ENCODE peak calls at places on chromosomes 3 and 15, in nine cellular contexts. One of them, this sample, is unnamed.

GRCh38 chr3:149235599-149236424 is 14.2 kb upstream of the CP start:
- DNase-seq in upper lobe of left lung: no peak
- DNase-seq in sigmoid colon: no peak
- DNase-seq in Panc1: no peak
- DNase-seq in K562: no peak
- DNase-seq in spleen: no peak
- DNase-seq in transverse colon: no peak
- DNase-seq in prostate gland: no peak
- DNase-seq in esophagus muscularis mucosa: no peak
- DNase-seq in this sample: no peak

GRCh38 chr3:141797819-141798405 is 34.7 kb downstream of the GRK7 start:
- DNase-seq in upper lobe of left lung: no peak
- DNase-seq in esophagus muscularis mucosa: no peak
- DNase-seq in spleen: peak; percentile 76
- DNase-seq in Panc1: no peak
- DNase-seq in sigmoid colon: no peak
- DNase-seq in K562: no peak
- DNase-seq in transverse colon: no peak
- DNase-seq in prostate gland: peak; percentile 13
- DNase-seq in this sample: no peak

GRCh38 chr3:125080077-125080476 is 24.3 kb upstream of the HEG1 start:
- DNase-seq in Panc1: no peak
- DNase-seq in K562: no peak
- DNase-seq in upper lobe of left lung: no peak
- DNase-seq in sigmoid colon: no peak
- DNase-seq in transverse colon: no peak
- DNase-seq in prostate gland: no peak
- DNase-seq in esophagus muscularis mucosa: peak; percentile 39
- DNase-seq in spleen: no peak
- DNase-seq in this sample: no peak

GRCh38 chr3:189646902-189647542 is 15.8 kb downstream of the TP63 start:
- DNase-seq in prostate gland: no peak
- DNase-seq in upper lobe of left lung: no peak
- DNase-seq in transverse colon: no peak
- DNase-seq in Panc1: no peak
- DNase-seq in K562: no peak
- DNase-seq in esophagus muscularis mucosa: no peak
- DNase-seq in spleen: no peak
- DNase-seq in sigmoid colon: no peak
- DNase-seq in this sample: no peak

GRCh38 chr15:75198560-75199346 is 2.9 kb upstream of the C15orf39 start:
- DNase-seq in Panc1: no peak
- DNase-seq in spleen: no peak
- DNase-seq in prostate gland: no peak
- DNase-seq in K562: no peak
- DNase-seq in transverse colon: peak; percentile 52
- DNase-seq in esophagus muscularis mucosa: no peak
- DNase-seq in upper lobe of left lung: no peak
- DNase-seq in sigmoid colon: no peak
- DNase-seq in this sample: no peak

GRCh38 chr3:155232605-155233004 is 60.9 kb downstream of the STRIT1 start:
- DNase-seq in esophagus muscularis mucosa: no peak
- DNase-seq in spleen: no peak
- DNase-seq in K562: no peak
- DNase-seq in upper lobe of left lung: peak; percentile 49
- DNase-seq in prostate gland: peak; percentile 84
- DNase-seq in transverse colon: peak; percentile 19
- DNase-seq in sigmoid colon: peak; percentile 86
- DNase-seq in Panc1: no peak
- DNase-seq in this sample: peak; percentile 63

GRCh38 chr3:197355713-197356112 is 57.3 kb upstream of the DLG1 start:
- DNase-seq in sigmoid colon: no peak
- DNase-seq in transverse colon: no peak
- DNase-seq in upper lobe of left lung: no peak
- DNase-seq in K562: no peak
- DNase-seq in prostate gland: no peak
- DNase-seq in spleen: no peak
- DNase-seq in esophagus muscularis mucosa: no peak
- DNase-seq in Panc1: no peak
- DNase-seq in this sample: no peak

GRCh38 chr3:11380314-11380713 is 108.1 kb downstream of the ATG7 start:
- DNase-seq in K562: no peak
- DNase-seq in Panc1: no peak
- DNase-seq in spleen: no peak
- DNase-seq in upper lobe of left lung: no peak
- DNase-seq in prostate gland: no peak
- DNase-seq in sigmoid colon: no peak
- DNase-seq in esophagus muscularis mucosa: no peak
- DNase-seq in transverse colon: no peak
- DNase-seq in this sample: no peak

GRCh38 chr15:62453979-62454378 is 288.9 kb upstream of the C2CD4B start:
- DNase-seq in esophagus muscularis mucosa: no peak
- DNase-seq in Panc1: peak; percentile 28
- DNase-seq in spleen: no peak
- DNase-seq in prostate gland: no peak
- DNase-seq in sigmoid colon: peak; percentile 47
- DNase-seq in K562: no peak
- DNase-seq in upper lobe of left lung: no peak
- DNase-seq in transverse colon: no peak
- DNase-seq in this sample: no peak

GRCh38 chr15:29668120-29668602 is 154.1 kb downstream of the TJP1 start:
- DNase-seq in upper lobe of left lung: peak; percentile 88
- DNase-seq in esophagus muscularis mucosa: no peak
- DNase-seq in sigmoid colon: peak; percentile 76
- DNase-seq in spleen: no peak
- DNase-seq in Panc1: no peak
- DNase-seq in K562: peak; percentile 68
- DNase-seq in transverse colon: peak; percentile 83
- DNase-seq in prostate gland: peak; percentile 57
- DNase-seq in this sample: peak; percentile 85

DNA sequence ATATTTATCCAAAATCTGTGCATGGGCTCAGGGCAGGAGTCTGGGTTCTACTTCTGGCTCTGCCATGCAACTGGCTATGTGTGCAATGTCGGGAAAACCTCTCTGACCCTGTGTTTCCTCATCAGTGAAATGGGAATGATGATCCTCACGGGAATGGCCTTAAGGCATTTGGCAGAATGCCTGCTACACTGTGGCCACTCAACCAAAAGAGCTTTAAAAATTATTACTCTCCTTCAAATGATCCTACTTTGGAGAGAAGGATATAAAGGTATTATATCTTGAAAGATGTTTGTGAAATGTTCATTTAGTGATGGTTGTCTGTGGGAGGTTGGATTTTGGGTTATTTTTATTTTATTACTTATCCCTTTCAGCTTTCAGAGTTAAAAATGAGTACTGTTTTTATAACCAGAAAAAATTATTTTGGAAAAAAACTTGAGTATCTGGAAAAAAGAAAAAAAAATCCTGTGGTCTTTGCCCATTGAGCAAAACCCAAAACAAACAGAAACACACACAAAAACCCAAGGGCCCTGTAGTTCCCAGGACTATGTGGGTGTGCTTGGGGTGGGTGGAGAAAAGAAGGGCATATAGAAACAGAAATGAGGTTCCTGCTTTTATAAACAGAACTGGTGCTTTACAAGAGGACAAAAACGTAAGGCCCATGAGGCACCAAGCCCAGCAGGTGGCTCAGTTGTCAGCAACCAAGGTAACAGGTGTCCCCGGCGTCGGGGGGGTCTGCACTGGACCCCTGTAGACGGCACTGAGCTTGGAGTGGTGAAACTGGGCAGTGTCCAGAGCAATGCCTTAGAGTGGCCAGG is 22.0 kb downstream of the RGMA start:
- DNase-seq in spleen: no peak
- DNase-seq in prostate gland: no peak
- DNase-seq in upper lobe of left lung: no peak
- DNase-seq in transverse colon: no peak
- DNase-seq in K562: no peak
- DNase-seq in sigmoid colon: no peak
- DNase-seq in Panc1: no peak
- DNase-seq in esophagus muscularis mucosa: no peak
- DNase-seq in this sample: no peak
- TF ChIP-seq POLR2AphosphoS5 in spleen: no peak
- TF ChIP-seq POLR2AphosphoS5 in prostate gland: no peak
- TF ChIP-seq POLR2AphosphoS5 in upper lobe of left lung: no peak
- TF ChIP-seq POLR2AphosphoS5 in transverse colon: peak; percentile 46
- TF ChIP-seq POLR2AphosphoS5 in K562: no peak
- TF ChIP-seq POLR2AphosphoS5 in sigmoid colon: peak; percentile 75
- TF ChIP-seq POLR2AphosphoS5 in Panc1: no peak
- TF ChIP-seq POLR2AphosphoS5 in esophagus muscularis mucosa: no peak
- TF ChIP-seq POLR2AphosphoS5 in this sample: peak; percentile 79

GRCh38 chr3:134327594-134327975 is 46.7 kb downstream of the AMOTL2 start:
- DNase-seq in transverse colon: no peak
- DNase-seq in upper lobe of left lung: no peak
- DNase-seq in K562: no peak
- DNase-seq in prostate gland: no peak
- DNase-seq in Panc1: no peak
- DNase-seq in spleen: no peak
- DNase-seq in esophagus muscularis mucosa: no peak
- DNase-seq in sigmoid colon: no peak
- DNase-seq in this sample: no peak
- H3K4me1 ChIP-seq in transverse colon: peaks cover 27% of the 10 kb centered on the region
- H3K4me1 ChIP-seq in upper lobe of left lung: peaks cover 50% of the 10 kb centered on the region
- H3K4me1 ChIP-seq in K562: no peaks in the 10 kb centered on the region
- H3K4me1 ChIP-seq in prostate gland: peaks cover 5% of the 10 kb centered on the region
- H3K4me1 ChIP-seq in Panc1: peaks cover 76% of the 10 kb centered on the region
- H3K4me1 ChIP-seq in spleen: peaks cover 28% of the 10 kb centered on the region
- H3K4me1 ChIP-seq in esophagus muscularis mucosa: peaks cover 66% of the 10 kb centered on the region
- H3K4me1 ChIP-seq in sigmoid colon: peaks cover 71% of the 10 kb centered on the region
- H3K4me1 ChIP-seq in this sample: peaks cover 32% of the 10 kb centered on the region

GRCh38 chr3:177633671-177634207 is 436.5 kb upstream of the TBL1XR1 start:
- DNase-seq in spleen: no peak
- DNase-seq in esophagus muscularis mucosa: no peak
- DNase-seq in K562: no peak
- DNase-seq in sigmoid colon: no peak
- DNase-seq in prostate gland: no peak
- DNase-seq in upper lobe of left lung: no peak
- DNase-seq in transverse colon: no peak
- DNase-seq in Panc1: no peak
- DNase-seq in this sample: no peak
- H3K9me3 ChIP-seq in spleen: no peaks in the 10 kb centered on the region
- H3K9me3 ChIP-seq in esophagus muscularis mucosa: no peaks in the 10 kb centered on the region
- H3K9me3 ChIP-seq in K562: no peaks in the 10 kb centered on the region
- H3K9me3 ChIP-seq in sigmoid colon: no peaks in the 10 kb centered on the region
- H3K9me3 ChIP-seq in prostate gland: no peaks in the 10 kb centered on the region
- H3K9me3 ChIP-seq in upper lobe of left lung: no peaks in the 10 kb centered on the region
- H3K9me3 ChIP-seq in transverse colon: no peaks in the 10 kb centered on the region
- H3K9me3 ChIP-seq in Panc1: no peaks in the 10 kb centered on the region
- H3K9me3 ChIP-seq in this sample: no peaks in the 10 kb centered on the region

DNA sequence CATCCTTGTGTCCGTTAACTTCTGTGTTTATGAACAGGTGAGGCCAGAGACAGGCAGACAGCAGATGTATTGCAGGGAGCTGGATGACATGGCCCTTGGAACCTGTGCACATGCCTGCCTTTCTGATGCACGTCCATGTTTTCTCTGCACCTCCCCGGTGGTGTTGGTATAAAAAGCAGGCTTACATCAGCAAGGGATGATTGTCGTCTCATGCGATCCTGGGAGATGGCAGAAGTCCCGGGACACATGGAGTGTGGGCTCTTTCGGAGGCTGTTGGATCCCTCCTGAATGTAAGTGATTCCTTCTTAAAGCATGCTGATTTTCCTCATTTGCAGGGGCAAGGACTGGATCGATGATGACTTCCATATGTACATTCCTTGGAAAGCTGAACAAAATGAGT is 134.8 kb downstream of the SNRPN start:
- DNase-seq in transverse colon: no peak
- DNase-seq in Panc1: no peak
- DNase-seq in K562: no peak
- DNase-seq in upper lobe of left lung: no peak
- DNase-seq in esophagus muscularis mucosa: no peak
- DNase-seq in prostate gland: no peak
- DNase-seq in spleen: peak; percentile 15
- DNase-seq in sigmoid colon: no peak
- DNase-seq in this sample: no peak
- TF ChIP-seq POLR2AphosphoS5 in transverse colon: no peak
- TF ChIP-seq POLR2AphosphoS5 in Panc1: no peak
- TF ChIP-seq POLR2AphosphoS5 in K562: no peak
- TF ChIP-seq POLR2AphosphoS5 in upper lobe of left lung: no peak
- TF ChIP-seq POLR2AphosphoS5 in esophagus muscularis mucosa: no peak
- TF ChIP-seq POLR2AphosphoS5 in prostate gland: no peak
- TF ChIP-seq POLR2AphosphoS5 in spleen: no peak
- TF ChIP-seq POLR2AphosphoS5 in sigmoid colon: no peak
- TF ChIP-seq POLR2AphosphoS5 in this sample: no peak

GRCh38 chr3:152299243-152299976 is 30.7 kb downstream of the MBNL1 start:
- DNase-seq in transverse colon: no peak
- DNase-seq in prostate gland: no peak
- DNase-seq in esophagus muscularis mucosa: no peak
- DNase-seq in spleen: no peak
- DNase-seq in K562: no peak
- DNase-seq in sigmoid colon: peak; percentile 74
- DNase-seq in upper lobe of left lung: peak; percentile 40
- DNase-seq in Panc1: no peak
- DNase-seq in this sample: no peak
- H3K4me1 ChIP-seq in transverse colon: peaks cover 80% of the 10 kb centered on the region
- H3K4me1 ChIP-seq in prostate gland: no peaks in the 10 kb centered on the region
- H3K4me1 ChIP-seq in esophagus muscularis mucosa: peaks cover 94% of the 10 kb centered on the region
- H3K4me1 ChIP-seq in spleen: peaks cover 97% of the 10 kb centered on the region
- H3K4me1 ChIP-seq in K562: peaks cover 51% of the 10 kb centered on the region
- H3K4me1 ChIP-seq in sigmoid colon: peaks cover 85% of the 10 kb centered on the region
- H3K4me1 ChIP-seq in upper lobe of left lung: peaks cover 72% of the 10 kb centered on the region
- H3K4me1 ChIP-seq in Panc1: peaks cover 56% of the 10 kb centered on the region
- H3K4me1 ChIP-seq in this sample: peaks cover 23% of the 10 kb centered on the region